ENCODE peak calls at places on chromosomes 4 and X, in eight cellular contexts. One of them, this sample, is unnamed.

GRCh38 chr4:188107931-188108843 is 1.2 kb downstream of the TRIML2 start:
- DNase-seq in mesendoderm: peak; percentile 81
- DNase-seq in GM23248: peak; percentile 1
- DNase-seq in H1: peak; percentile 56
- DNase-seq in fibroblast of lung: peak; percentile 1
- DNase-seq in hepatocyte: no peak
- DNase-seq in OCI-LY7: no peak
- DNase-seq in SK-N-SH: no peak
- DNase-seq in this sample: no peak

GRCh38 chr4:70688795-70689231 is 481 bp downstream of the UTP3 start:
- DNase-seq in mesendoderm: peak; percentile 10
- DNase-seq in GM23248: peak; percentile 54
- DNase-seq in H1: no peak
- DNase-seq in fibroblast of lung: peak; percentile 20
- DNase-seq in hepatocyte: peak; percentile 23
- DNase-seq in OCI-LY7: no peak
- DNase-seq in SK-N-SH: peak; percentile 2
- DNase-seq in this sample: no peak

GRCh38 chrX:22652596-22652995 is 347.2 kb upstream of the DDX53 start:
- DNase-seq in mesendoderm: peak; percentile 80
- DNase-seq in GM23248: peak; percentile 42
- DNase-seq in H1: peak; percentile 43
- DNase-seq in fibroblast of lung: peak; percentile 56
- DNase-seq in hepatocyte: peak; percentile 66
- DNase-seq in OCI-LY7: no peak
- DNase-seq in SK-N-SH: peak; percentile 23
- DNase-seq in this sample: no peak

GRCh38 chr4:108360857-108361820 is 192.4 kb upstream of the LEF1 start:
- DNase-seq in mesendoderm: peak; percentile 95
- DNase-seq in GM23248: peak; percentile 81
- DNase-seq in H1: no peak
- DNase-seq in fibroblast of lung: peak; percentile 98
- DNase-seq in hepatocyte: peak; percentile 40
- DNase-seq in OCI-LY7: no peak
- DNase-seq in SK-N-SH: no peak
- DNase-seq in this sample: no peak

GRCh38 chr4:160224049-160224448 is 1121.2 kb downstream of the RAPGEF2 start:
- DNase-seq in mesendoderm: no peak
- DNase-seq in GM23248: no peak
- DNase-seq in H1: no peak
- DNase-seq in fibroblast of lung: no peak
- DNase-seq in hepatocyte: no peak
- DNase-seq in OCI-LY7: no peak
- DNase-seq in SK-N-SH: no peak
- DNase-seq in this sample: no peak

GRCh38 chrX:36963852-36964251 is 44.3 kb upstream of the FAM47C start:
- DNase-seq in mesendoderm: no peak
- DNase-seq in GM23248: no peak
- DNase-seq in H1: no peak
- DNase-seq in fibroblast of lung: no peak
- DNase-seq in hepatocyte: no peak
- DNase-seq in OCI-LY7: no peak
- DNase-seq in SK-N-SH: no peak
- DNase-seq in this sample: no peak

GRCh38 chrX:119685225-119686066 is 7.5 kb downstream of the SEPTIN6 start:
- DNase-seq in mesendoderm: no peak
- DNase-seq in GM23248: peak; percentile 60
- DNase-seq in H1: no peak
- DNase-seq in fibroblast of lung: no peak
- DNase-seq in hepatocyte: no peak
- DNase-seq in OCI-LY7: peak; percentile 75
- DNase-seq in SK-N-SH: no peak
- DNase-seq in this sample: peak; percentile 65

GRCh38 chr4:137635108-137635507 is 102.8 kb upstream of the PCDH18 start:
- DNase-seq in mesendoderm: no peak
- DNase-seq in GM23248: peak; percentile 53
- DNase-seq in H1: no peak
- DNase-seq in fibroblast of lung: no peak
- DNase-seq in hepatocyte: no peak
- DNase-seq in OCI-LY7: no peak
- DNase-seq in SK-N-SH: no peak
- DNase-seq in this sample: no peak

GRCh38 chr4:11949355-11949754 is 520.7 kb upstream of the HS3ST1 start:
- DNase-seq in mesendoderm: no peak
- DNase-seq in GM23248: no peak
- DNase-seq in H1: no peak
- DNase-seq in fibroblast of lung: no peak
- DNase-seq in hepatocyte: peak; percentile 7
- DNase-seq in OCI-LY7: no peak
- DNase-seq in SK-N-SH: no peak
- DNase-seq in this sample: no peak

GRCh38 chrX:119871245-119871598 is 311 bp downstream of the RNF113A start:
- DNase-seq in mesendoderm: no peak
- DNase-seq in GM23248: no peak
- DNase-seq in H1: no peak
- DNase-seq in fibroblast of lung: peak; percentile 15
- DNase-seq in hepatocyte: peak; percentile 12
- DNase-seq in OCI-LY7: no peak
- DNase-seq in SK-N-SH: peak; percentile 19
- DNase-seq in this sample: no peak

GRCh38 chrX:100410083-100410590 is at the start of gene PCDH19:
- DNase-seq in mesendoderm: peak; percentile 78
- DNase-seq in GM23248: peak; percentile 72
- DNase-seq in H1: peak; percentile 60
- DNase-seq in fibroblast of lung: peak; percentile 37
- DNase-seq in hepatocyte: peak; percentile 81
- DNase-seq in OCI-LY7: no peak
- DNase-seq in SK-N-SH: peak; percentile 86
- DNase-seq in this sample: peak; percentile 54

GRCh38 chr4:14729605-14730004 is 272.7 kb upstream of the CPEB2 start:
- DNase-seq in mesendoderm: no peak
- DNase-seq in GM23248: no peak
- DNase-seq in H1: no peak
- DNase-seq in fibroblast of lung: no peak
- DNase-seq in hepatocyte: no peak
- DNase-seq in OCI-LY7: no peak
- DNase-seq in SK-N-SH: no peak
- DNase-seq in this sample: no peak

GRCh38 chr4:148211533-148211932 is 230.7 kb downstream of the NR3C2 start:
- DNase-seq in mesendoderm: no peak
- DNase-seq in GM23248: no peak
- DNase-seq in H1: no peak
- DNase-seq in fibroblast of lung: no peak
- DNase-seq in hepatocyte: no peak
- DNase-seq in OCI-LY7: no peak
- DNase-seq in SK-N-SH: no peak
- DNase-seq in this sample: no peak

GRCh38 chr4:181737744-181738143 is 505.5 kb upstream of the TENM3 start:
- DNase-seq in mesendoderm: no peak
- DNase-seq in GM23248: no peak
- DNase-seq in H1: no peak
- DNase-seq in fibroblast of lung: no peak
- DNase-seq in hepatocyte: no peak
- DNase-seq in OCI-LY7: no peak
- DNase-seq in SK-N-SH: no peak
- DNase-seq in this sample: no peak

GRCh38 chr4:121185960-121186359 is 21.8 kb upstream of the TNIP3 start:
- DNase-seq in mesendoderm: no peak
- DNase-seq in GM23248: no peak
- DNase-seq in H1: no peak
- DNase-seq in fibroblast of lung: no peak
- DNase-seq in hepatocyte: no peak
- DNase-seq in OCI-LY7: no peak
- DNase-seq in SK-N-SH: no peak
- DNase-seq in this sample: no peak

GRCh38 chr4:140053185-140053584 is 100.8 kb downstream of the MAML3 start:
- DNase-seq in mesendoderm: peak; percentile 91
- DNase-seq in GM23248: no peak
- DNase-seq in H1: no peak
- DNase-seq in fibroblast of lung: no peak
- DNase-seq in hepatocyte: no peak
- DNase-seq in OCI-LY7: no peak
- DNase-seq in SK-N-SH: no peak
- DNase-seq in this sample: no peak

GRCh38 chr4:183471960-183472708 is 27.7 kb downstream of the CDKN2AIP start:
- DNase-seq in mesendoderm: peak; percentile 74
- DNase-seq in GM23248: peak; percentile 81
- DNase-seq in H1: peak; percentile 94
- DNase-seq in fibroblast of lung: peak; percentile 53
- DNase-seq in hepatocyte: peak; percentile 91
- DNase-seq in OCI-LY7: peak; percentile 78
- DNase-seq in SK-N-SH: peak; percentile 83
- DNase-seq in this sample: peak; percentile 76

GRCh38 chr4:76011700-76012387 is 4.5 kb upstream of the CXCL9 start:
- DNase-seq in mesendoderm: no peak
- DNase-seq in GM23248: peak; percentile 92
- DNase-seq in H1: peak; percentile 49
- DNase-seq in fibroblast of lung: peak; percentile 63
- DNase-seq in hepatocyte: peak; percentile 49
- DNase-seq in OCI-LY7: no peak
- DNase-seq in SK-N-SH: peak; percentile 13
- DNase-seq in this sample: peak; percentile 40

GRCh38 chr4:148112231-148112982 is 329.8 kb downstream of the NR3C2 start:
- DNase-seq in mesendoderm: peak; percentile 19
- DNase-seq in GM23248: peak; percentile 66
- DNase-seq in H1: no peak
- DNase-seq in fibroblast of lung: peak; percentile 95
- DNase-seq in hepatocyte: peak; percentile 13
- DNase-seq in OCI-LY7: no peak
- DNase-seq in SK-N-SH: no peak
- DNase-seq in this sample: peak; percentile 5

GRCh38 chr4:13721894-13722293 is 94.4 kb upstream of the BOD1L1 start:
- DNase-seq in mesendoderm: no peak
- DNase-seq in GM23248: no peak
- DNase-seq in H1: no peak
- DNase-seq in fibroblast of lung: no peak
- DNase-seq in hepatocyte: no peak
- DNase-seq in OCI-LY7: no peak
- DNase-seq in SK-N-SH: no peak
- DNase-seq in this sample: no peak

GRCh38 chrX:2708016-2708415 is 16.9 kb downstream of the CD99 start:
- DNase-seq in mesendoderm: no peak
- DNase-seq in GM23248: peak; percentile 39
- DNase-seq in H1: no peak
- DNase-seq in fibroblast of lung: no peak
- DNase-seq in hepatocyte: no peak
- DNase-seq in OCI-LY7: peak; percentile 55
- DNase-seq in SK-N-SH: no peak
- DNase-seq in this sample: no peak
- H3K4me2 ChIP-seq in mesendoderm: no peak overlapping the region
- H3K4me2 ChIP-seq in GM23248: peak overlapping the region; percentile 85
- H3K4me2 ChIP-seq in H1: no peak overlapping the region
- H3K4me2 ChIP-seq in fibroblast of lung: no peak overlapping the region
- H3K4me2 ChIP-seq in hepatocyte: peak overlapping the region; percentile 43
- H3K4me2 ChIP-seq in OCI-LY7: peak overlapping the region; percentile 93
- H3K4me2 ChIP-seq in SK-N-SH: peak overlapping the region; percentile 78
- H3K4me2 ChIP-seq in this sample: no peak overlapping the region

GRCh38 chr4:8394125-8394524 is 46.4 kb downstream of the ACOX3 start:
- DNase-seq in mesendoderm: no peak
- DNase-seq in GM23248: peak; percentile 66
- DNase-seq in H1: no peak
- DNase-seq in fibroblast of lung: peak; percentile 75
- DNase-seq in hepatocyte: peak; percentile 32
- DNase-seq in OCI-LY7: no peak
- DNase-seq in SK-N-SH: no peak
- DNase-seq in this sample: no peak
- H3K4me3 ChIP-seq in mesendoderm: no peak overlapping the region
- H3K4me3 ChIP-seq in GM23248: peak overlapping the region; percentile 20
- H3K4me3 ChIP-seq in H1: no peak overlapping the region
- H3K4me3 ChIP-seq in fibroblast of lung: no peak overlapping the region
- H3K4me3 ChIP-seq in hepatocyte: no peak overlapping the region
- H3K4me3 ChIP-seq in OCI-LY7: no peak overlapping the region
- H3K4me3 ChIP-seq in SK-N-SH: no peak overlapping the region
- H3K4me3 ChIP-seq in this sample: no peak overlapping the region

GRCh38 chrX:12615061-12615460 is 176.2 kb upstream of the PRPS2 start:
- DNase-seq in mesendoderm: no peak
- DNase-seq in GM23248: no peak
- DNase-seq in H1: no peak
- DNase-seq in fibroblast of lung: no peak
- DNase-seq in hepatocyte: no peak
- DNase-seq in OCI-LY7: no peak
- DNase-seq in SK-N-SH: no peak
- DNase-seq in this sample: no peak

GRCh38 chrX:12614266-12614665 is 176.9 kb upstream of the PRPS2 start:
- DNase-seq in mesendoderm: no peak
- DNase-seq in GM23248: no peak
- DNase-seq in H1: no peak
- DNase-seq in fibroblast of lung: no peak
- DNase-seq in hepatocyte: no peak
- DNase-seq in OCI-LY7: no peak
- DNase-seq in SK-N-SH: no peak
- DNase-seq in this sample: no peak

GRCh38 chrX:12611471-12611870 is 179.7 kb upstream of the PRPS2 start:
- DNase-seq in mesendoderm: no peak
- DNase-seq in GM23248: no peak
- DNase-seq in H1: no peak
- DNase-seq in fibroblast of lung: no peak
- DNase-seq in hepatocyte: no peak
- DNase-seq in OCI-LY7: no peak
- DNase-seq in SK-N-SH: no peak
- DNase-seq in this sample: no peak

DNA sequence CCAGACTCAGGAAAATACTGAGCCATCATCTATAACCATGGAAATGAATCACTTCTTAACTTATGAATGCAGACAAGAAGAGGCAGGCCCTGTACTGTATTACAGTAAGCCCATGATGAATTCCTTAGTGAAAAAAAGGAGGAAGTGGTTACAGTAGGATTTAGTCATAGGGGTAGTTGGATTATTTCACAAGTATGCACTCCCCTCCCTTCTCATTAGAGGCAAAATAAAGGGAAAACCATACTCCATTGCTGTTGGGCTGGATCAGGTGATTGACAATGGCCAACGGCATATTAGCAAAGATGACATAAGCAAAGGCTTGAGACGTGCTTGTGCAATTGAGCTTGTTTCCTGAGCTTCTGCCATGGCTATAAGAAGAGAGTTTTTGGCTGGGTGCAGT is 181.1 kb upstream of the PRPS2 start:
- DNase-seq in mesendoderm: no peak
- DNase-seq in GM23248: peak; percentile 1
- DNase-seq in H1: no peak
- DNase-seq in fibroblast of lung: peak; percentile 87
- DNase-seq in hepatocyte: no peak
- DNase-seq in OCI-LY7: no peak
- DNase-seq in SK-N-SH: no peak
- DNase-seq in this sample: no peak
- H3K4me2 ChIP-seq in mesendoderm: no peak overlapping the region
- H3K4me2 ChIP-seq in GM23248: no peak overlapping the region
- H3K4me2 ChIP-seq in H1: no peak overlapping the region
- H3K4me2 ChIP-seq in fibroblast of lung: no peak overlapping the region
- H3K4me2 ChIP-seq in hepatocyte: no peak overlapping the region
- H3K4me2 ChIP-seq in OCI-LY7: no peak overlapping the region
- H3K4me2 ChIP-seq in SK-N-SH: no peak overlapping the region
- H3K4me2 ChIP-seq in this sample: no peak overlapping the region

DNA sequence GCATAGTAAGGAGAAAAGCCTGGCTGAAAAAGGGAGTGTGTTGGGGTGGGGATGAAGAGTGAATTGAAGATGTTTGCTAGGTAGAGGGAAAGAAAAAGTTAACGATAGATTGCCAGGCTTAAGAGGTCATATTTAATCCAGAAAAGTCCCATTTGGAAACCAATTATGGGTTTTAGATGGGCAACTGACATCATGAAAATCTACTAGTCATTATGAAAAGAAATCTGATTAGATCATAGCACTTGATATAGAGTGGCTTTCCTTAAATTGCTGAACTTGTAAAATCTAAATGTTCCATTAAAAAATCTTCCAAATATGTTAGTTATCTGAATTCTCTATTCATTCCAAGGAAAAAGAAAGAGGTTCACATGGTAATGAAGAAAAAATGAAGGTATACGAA is 37.5 kb upstream of the IL21 start:
- DNase-seq in mesendoderm: no peak
- DNase-seq in GM23248: no peak
- DNase-seq in H1: no peak
- DNase-seq in fibroblast of lung: no peak
- DNase-seq in hepatocyte: no peak
- DNase-seq in OCI-LY7: no peak
- DNase-seq in SK-N-SH: no peak
- DNase-seq in this sample: no peak
- H3K4me3 ChIP-seq in mesendoderm: no peak overlapping the region
- H3K4me3 ChIP-seq in GM23248: no peak overlapping the region
- H3K4me3 ChIP-seq in H1: no peak overlapping the region
- H3K4me3 ChIP-seq in fibroblast of lung: no peak overlapping the region
- H3K4me3 ChIP-seq in hepatocyte: no peak overlapping the region
- H3K4me3 ChIP-seq in OCI-LY7: no peak overlapping the region
- H3K4me3 ChIP-seq in SK-N-SH: no peak overlapping the region
- H3K4me3 ChIP-seq in this sample: no peak overlapping the region

This sample was measured in endothelial cell of umbilical vein.